ENCODE peak calls at places on chromosomes 4 and X, in seven cellular contexts. U, S, H, Q, J, M and T are unnamed samples.

GRCh38 chr4:56655627-56656345 is 25.3 kb downstream of the HOPX start:
- DNase-seq in U (no peak), S (peak), H (no peak), Q (peak), J (no peak), M (no peak), T (no peak)

GRCh38 chr4:25401066-25401465 is 24.0 kb downstream of the ANAPC4 start:
- DNase-seq in U (peak), S (no peak), H (no peak), Q (no peak), J (no peak), M (no peak), T (no peak)

GRCh38 chr4:28211714-28212470 is 1351.3 kb downstream of the STIM2 start:
- DNase-seq in U (peak), S (no peak), H (no peak), Q (no peak), J (no peak), M (peak), T (no peak)

GRCh38 chr4:142900622-142901021 is 54.5 kb upstream of the INPP4B start:
- DNase-seq in U (no peak), S (no peak), H (no peak), Q (no peak), J (no peak), M (no peak), T (no peak)

GRCh38 chrX:3504916-3505315 is 158.5 kb upstream of the MXRA5 start:
- DNase-seq in U (no peak), S (no peak), H (no peak), Q (no peak), J (no peak), M (no peak), T (no peak)

GRCh38 chr4:90889171-90889570 is 762.0 kb downstream of the CCSER1 start:
- DNase-seq in U (no peak), S (no peak), H (no peak), Q (no peak), J (no peak), M (no peak), T (no peak)

GRCh38 chr4:103375278-103375677 is 177.1 kb upstream of the CENPE start:
- DNase-seq in U (peak), S (no peak), H (no peak), Q (no peak), J (no peak), M (peak), T (no peak)

GRCh38 chrX:6002056-6002455 is 226.6 kb downstream of the NLGN4X start:
- DNase-seq in U (no peak), S (no peak), H (no peak), Q (no peak), J (no peak), M (no peak), T (no peak)

GRCh38 chr4:128686032-128686465 is 123.5 kb upstream of the JADE1 start:
- DNase-seq in U (peak), S (no peak), H (no peak), Q (no peak), J (no peak), M (no peak), T (no peak)

GRCh38 chr4:76156635-76157034 is 8.4 kb upstream of the NUP54 start:
- DNase-seq in U (peak), S (no peak), H (no peak), Q (no peak), J (no peak), M (no peak), T (no peak)